ENCODE peak calls at places on chromosomes 6 and 20, in five cellular contexts. One of them, this sample, is unnamed.

GRCh38 chr6:113871975-113872374 is 14.8 kb downstream of the MARCKS start:
- DNase-seq in PC-3: no peak
- DNase-seq in esophagus squamous epithelium: no peak
- DNase-seq in Calu3: no peak
- DNase-seq in H9: no peak
- DNase-seq in this sample: no peak

GRCh38 chr6:168307011-168307694 is 12.4 kb downstream of the DACT2 start:
- DNase-seq in PC-3: no peak
- DNase-seq in esophagus squamous epithelium: no peak
- DNase-seq in Calu3: no peak
- DNase-seq in H9: no peak
- DNase-seq in this sample: no peak

GRCh38 chr6:68238097-68238597 is 396.9 kb upstream of the ADGRB3 start:
- DNase-seq in PC-3: peak; percentile 42
- DNase-seq in esophagus squamous epithelium: no peak
- DNase-seq in Calu3: no peak
- DNase-seq in H9: no peak
- DNase-seq in this sample: no peak

GRCh38 chr20:12570371-12570770 is 438.4 kb upstream of the SPTLC3 start:
- DNase-seq in PC-3: peak; percentile 67
- DNase-seq in esophagus squamous epithelium: no peak
- DNase-seq in Calu3: peak; percentile 12
- DNase-seq in H9: peak; percentile 81
- DNase-seq in this sample: peak; percentile 74

GRCh38 chr20:45347936-45348809 is at the start of gene SDC4:
- DNase-seq in PC-3: peak; percentile 71
- DNase-seq in esophagus squamous epithelium: no peak
- DNase-seq in Calu3: peak; percentile 89
- DNase-seq in H9: peak; percentile 63
- DNase-seq in this sample: peak; percentile 77

GRCh38 chr6:136037246-136037884 is 185.9 kb downstream of the PDE7B start:
- DNase-seq in PC-3: no peak
- DNase-seq in esophagus squamous epithelium: no peak
- DNase-seq in Calu3: no peak
- DNase-seq in H9: no peak
- DNase-seq in this sample: no peak

GRCh38 chr6:167094820-167095637 is 27.9 kb upstream of the CCR6 start:
- DNase-seq in PC-3: no peak
- DNase-seq in esophagus squamous epithelium: no peak
- DNase-seq in Calu3: no peak
- DNase-seq in H9: no peak
- DNase-seq in this sample: no peak

GRCh38 chr6:127900935-127901334 is at the start of gene THEMIS:
- DNase-seq in PC-3: no peak
- DNase-seq in esophagus squamous epithelium: no peak
- DNase-seq in Calu3: no peak
- DNase-seq in H9: no peak
- DNase-seq in this sample: no peak

GRCh38 chr20:33127422-33128097 is 40.4 kb upstream of the BPIFA2 start:
- DNase-seq in PC-3: no peak
- DNase-seq in esophagus squamous epithelium: no peak
- DNase-seq in Calu3: no peak
- DNase-seq in H9: no peak
- DNase-seq in this sample: peak; percentile 12

GRCh38 chr20:58691773-58692578 is 624 bp upstream of the NPEPL1 start:
- DNase-seq in PC-3: no peak
- DNase-seq in esophagus squamous epithelium: no peak
- DNase-seq in Calu3: no peak
- DNase-seq in H9: peak; percentile 58
- DNase-seq in this sample: no peak

GRCh38 chr6:722077-722524 is 29.2 kb upstream of the EXOC2 start:
- DNase-seq in PC-3: peak; percentile 90
- DNase-seq in esophagus squamous epithelium: no peak
- DNase-seq in Calu3: peak; percentile 76
- DNase-seq in H9: peak; percentile 63
- DNase-seq in this sample: peak; percentile 88

GRCh38 chr6:148146717-148147116 is 195.9 kb upstream of the SASH1 start:
- DNase-seq in PC-3: peak; percentile 84
- DNase-seq in esophagus squamous epithelium: no peak
- DNase-seq in Calu3: peak; percentile 8
- DNase-seq in H9: no peak
- DNase-seq in this sample: no peak

GRCh38 chr6:166257911-166258318 is 50.3 kb downstream of the PRR18 start:
- DNase-seq in PC-3: peak; percentile 46
- DNase-seq in esophagus squamous epithelium: no peak
- DNase-seq in Calu3: no peak
- DNase-seq in H9: no peak
- DNase-seq in this sample: no peak

GRCh38 chr6:36109092-36109491 is 21.2 kb upstream of the MAPK13 start:
- DNase-seq in PC-3: no peak
- DNase-seq in esophagus squamous epithelium: no peak
- DNase-seq in Calu3: no peak
- DNase-seq in H9: no peak
- DNase-seq in this sample: no peak

GRCh38 chr6:160278786-160279310 is 20.2 kb upstream of the SLC22A2 start:
- DNase-seq in PC-3: no peak
- DNase-seq in esophagus squamous epithelium: no peak
- DNase-seq in Calu3: no peak
- DNase-seq in H9: no peak
- DNase-seq in this sample: no peak

GRCh38 chr6:127403636-127404035 is 55.6 kb downstream of the KIAA0408 start:
- DNase-seq in PC-3: no peak
- DNase-seq in esophagus squamous epithelium: no peak
- DNase-seq in Calu3: no peak
- DNase-seq in H9: no peak
- DNase-seq in this sample: no peak

GRCh38 chr6:170132561-170132991 is 158.3 kb downstream of the DLL1 start:
- DNase-seq in PC-3: no peak
- DNase-seq in esophagus squamous epithelium: no peak
- DNase-seq in Calu3: no peak
- DNase-seq in H9: no peak
- DNase-seq in this sample: no peak

GRCh38 chr6:133983099-133983939 is 30.3 kb downstream of the TBPL1 start:
- DNase-seq in PC-3: peak; percentile 62
- DNase-seq in esophagus squamous epithelium: no peak
- DNase-seq in Calu3: no peak
- DNase-seq in H9: no peak
- DNase-seq in this sample: peak; percentile 30

GRCh38 chr6:12137480-12137879 is 125.4 kb downstream of the HIVEP1 start:
- DNase-seq in PC-3: peak; percentile 78
- DNase-seq in esophagus squamous epithelium: no peak
- DNase-seq in Calu3: no peak
- DNase-seq in H9: no peak
- DNase-seq in this sample: no peak

GRCh38 chr6:30840922-30841643 is 43.2 kb upstream of the DDR1 start:
- DNase-seq in PC-3: no peak
- DNase-seq in esophagus squamous epithelium: no peak
- DNase-seq in Calu3: no peak
- DNase-seq in H9: no peak
- DNase-seq in this sample: no peak

GRCh38 chr6:139449611-139450000 is 75.2 kb upstream of the CITED2 start:
- DNase-seq in PC-3: peak; percentile 12
- DNase-seq in esophagus squamous epithelium: no peak
- DNase-seq in Calu3: no peak
- DNase-seq in H9: no peak
- DNase-seq in this sample: no peak

DNA sequence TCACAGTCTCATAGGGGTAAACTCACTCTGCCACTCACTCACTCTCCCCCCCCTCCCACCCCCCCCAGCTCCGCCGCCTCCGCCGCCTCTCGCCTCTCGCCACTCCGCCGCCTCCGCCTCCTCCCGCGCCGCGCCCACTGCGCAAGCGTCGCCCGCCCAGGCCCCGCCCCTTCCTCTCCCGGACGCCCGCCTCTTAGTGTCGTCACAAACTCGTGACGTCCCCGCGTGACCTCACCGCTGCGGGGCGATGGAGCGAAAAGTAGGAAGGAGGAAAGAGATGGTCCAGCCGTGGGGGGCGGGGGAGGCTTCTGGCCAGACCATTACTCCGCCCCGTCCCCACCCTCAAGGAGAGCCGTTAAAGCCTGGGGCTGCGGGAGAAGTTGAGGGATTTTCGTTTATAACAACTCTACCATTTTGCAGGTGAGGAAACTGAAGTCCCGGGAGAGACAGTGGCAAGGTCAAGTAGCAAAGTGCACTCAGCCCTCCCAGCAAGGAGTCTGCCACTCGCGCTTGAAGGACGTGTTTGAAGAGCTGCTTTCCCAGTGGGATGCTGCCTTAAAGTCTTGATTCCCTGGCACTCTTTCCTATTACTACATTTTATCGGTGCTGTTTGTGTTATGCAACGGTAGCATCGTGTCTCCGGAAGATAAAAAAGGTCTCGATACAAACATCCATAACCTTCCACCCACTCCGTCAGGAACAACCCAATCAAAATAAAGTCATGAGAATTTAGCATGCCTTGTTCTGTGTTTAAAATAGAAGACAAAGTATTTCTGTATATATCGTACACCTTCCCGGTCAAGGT is at the start of gene ILRUN:
- DNase-seq in PC-3: peak; percentile 95
- DNase-seq in esophagus squamous epithelium: peak; percentile 72
- DNase-seq in Calu3: peak; percentile 100
- DNase-seq in H9: peak; percentile 94
- DNase-seq in this sample: peak; percentile 97
- TF ChIP-seq CTCF in PC-3: no peak
- TF ChIP-seq CTCF in esophagus squamous epithelium: no peak
- TF ChIP-seq CTCF in Calu3: no peak
- TF ChIP-seq CTCF in H9: no peak
- TF ChIP-seq CTCF in this sample: no peak

GRCh38 chr6:17015551-17016381 is 86.1 kb upstream of the STMND1 start:
- DNase-seq in PC-3: no peak
- DNase-seq in esophagus squamous epithelium: no peak
- DNase-seq in Calu3: peak; percentile 3
- DNase-seq in H9: peak; percentile 39
- DNase-seq in this sample: no peak

GRCh38 chr6:17013701-17014100 is 88.1 kb upstream of the STMND1 start:
- DNase-seq in PC-3: peak; percentile 89
- DNase-seq in esophagus squamous epithelium: no peak
- DNase-seq in Calu3: no peak
- DNase-seq in H9: no peak
- DNase-seq in this sample: no peak

GRCh38 chr6:17015144-17015543 is 86.7 kb upstream of the STMND1 start:
- DNase-seq in PC-3: peak; percentile 76
- DNase-seq in esophagus squamous epithelium: no peak
- DNase-seq in Calu3: no peak
- DNase-seq in H9: no peak
- DNase-seq in this sample: no peak

GRCh38 chr6:17011985-17012384 is 89.9 kb upstream of the STMND1 start:
- DNase-seq in PC-3: no peak
- DNase-seq in esophagus squamous epithelium: no peak
- DNase-seq in Calu3: no peak
- DNase-seq in H9: no peak
- DNase-seq in this sample: no peak

DNA sequence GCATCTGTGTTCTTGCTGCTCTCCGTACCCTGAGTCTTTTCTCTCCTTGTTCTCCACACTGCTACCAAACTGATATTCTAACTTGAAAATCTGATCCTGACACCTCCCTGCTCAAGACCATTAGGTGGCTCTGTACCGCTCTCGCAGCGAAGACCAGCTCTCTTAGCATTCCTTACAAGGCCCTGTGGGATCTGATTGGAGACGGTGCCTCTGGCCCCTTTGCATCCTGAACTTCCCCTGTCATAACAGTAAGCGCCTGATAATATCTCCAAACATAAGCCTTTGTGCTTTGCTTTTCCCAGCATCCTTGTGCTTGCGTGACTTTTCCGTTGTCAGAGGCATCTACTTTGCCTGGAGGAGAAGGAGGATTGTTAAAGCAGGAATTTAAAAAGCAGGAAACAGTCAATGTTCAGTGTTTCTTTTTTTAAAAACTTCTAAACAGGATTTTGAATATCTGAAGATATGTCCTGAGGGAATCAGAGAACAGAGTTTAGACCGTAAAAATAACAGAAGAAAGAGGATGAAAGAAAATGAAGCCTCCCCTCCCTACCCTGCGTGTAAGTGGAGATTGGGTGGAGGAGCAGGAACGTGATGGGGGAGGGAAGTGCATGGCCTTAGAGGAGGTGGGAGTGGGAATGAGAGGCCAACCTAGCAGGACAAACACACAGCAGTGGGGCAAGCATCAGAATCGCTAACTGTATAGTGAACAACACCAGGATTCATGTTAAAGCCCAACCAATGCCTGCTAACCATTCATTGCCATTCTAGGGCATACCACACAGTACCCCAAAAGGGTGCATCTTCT is 89.2 kb upstream of the STMND1 start:
- DNase-seq in PC-3: peak; percentile 15
- DNase-seq in esophagus squamous epithelium: no peak
- DNase-seq in Calu3: no peak
- DNase-seq in H9: peak; percentile 72
- DNase-seq in this sample: peak; percentile 54
- TF ChIP-seq CTCF in PC-3: peak; percentile 11
- TF ChIP-seq CTCF in esophagus squamous epithelium: no peak
- TF ChIP-seq CTCF in Calu3: no peak
- TF ChIP-seq CTCF in H9: peak; percentile 45
- TF ChIP-seq CTCF in this sample: peak; percentile 33

DNA sequence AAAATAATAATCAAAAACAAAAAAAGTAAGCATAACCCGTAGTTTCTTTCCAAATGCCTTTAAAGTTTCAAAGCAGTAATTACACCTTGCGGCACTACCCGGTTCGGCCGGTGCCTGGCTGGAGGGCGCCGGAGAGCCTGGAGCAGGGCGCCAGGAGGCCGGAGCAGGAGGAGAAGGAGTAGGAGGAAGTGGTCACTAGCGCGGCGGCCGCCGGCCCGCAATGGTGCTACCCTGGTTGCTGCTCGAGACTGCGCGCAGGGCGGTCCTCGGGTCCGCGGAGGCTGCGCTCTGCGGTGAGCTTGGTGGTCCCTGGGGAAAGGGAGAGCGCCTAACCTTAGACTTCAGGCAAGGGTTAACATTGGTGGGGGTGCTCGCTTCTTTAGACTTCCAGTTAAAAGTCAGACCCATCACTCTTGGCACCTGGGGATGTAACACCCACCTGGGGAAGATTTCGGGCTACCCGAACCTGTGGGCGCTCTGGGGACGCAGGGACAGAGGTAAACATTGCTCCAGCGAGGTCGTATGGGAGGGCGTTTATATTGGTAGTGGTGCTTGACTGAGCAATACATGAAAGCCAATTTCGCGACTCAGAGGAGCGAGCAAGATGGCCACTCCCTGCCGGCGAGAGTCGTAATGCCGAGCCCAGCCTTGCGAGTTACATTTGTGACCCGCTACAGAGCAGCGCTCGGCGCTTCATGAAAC is 5.8 kb upstream of the USP45 start:
- DNase-seq in PC-3: peak; percentile 78
- DNase-seq in esophagus squamous epithelium: peak; percentile 2
- DNase-seq in Calu3: peak; percentile 88
- DNase-seq in H9: peak; percentile 88
- DNase-seq in this sample: peak; percentile 90
- TF ChIP-seq CTCF in PC-3: peak; percentile 74
- TF ChIP-seq CTCF in esophagus squamous epithelium: peak; percentile 87
- TF ChIP-seq CTCF in Calu3: peak; percentile 82
- TF ChIP-seq CTCF in H9: peak; percentile 76
- TF ChIP-seq CTCF in this sample: peak; percentile 71

DNA sequence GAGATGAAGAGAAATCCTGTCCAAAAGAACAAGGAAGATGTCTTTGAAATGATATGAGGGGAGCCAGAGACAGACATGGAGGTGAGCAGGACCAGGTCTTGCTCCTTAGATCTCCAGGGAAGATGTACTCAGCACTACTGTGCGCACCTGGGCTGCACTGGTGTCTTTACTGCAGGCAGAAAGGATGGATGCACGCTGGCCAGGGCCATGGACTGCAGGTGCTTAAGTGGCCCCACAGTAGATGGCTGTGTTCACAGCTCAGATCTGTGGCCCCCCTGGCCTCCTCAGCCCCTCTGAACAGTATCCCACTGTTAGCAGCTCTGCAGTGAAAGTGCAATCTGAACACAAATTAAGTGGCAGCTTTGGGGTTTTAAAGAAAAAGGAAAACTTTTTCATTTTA is 343.0 kb downstream of the NRN1 start:
- DNase-seq in PC-3: no peak
- DNase-seq in esophagus squamous epithelium: no peak
- DNase-seq in Calu3: no peak
- DNase-seq in H9: no peak
- DNase-seq in this sample: no peak
- TF ChIP-seq CTCF in PC-3: no peak
- TF ChIP-seq CTCF in esophagus squamous epithelium: no peak
- TF ChIP-seq CTCF in Calu3: no peak
- TF ChIP-seq CTCF in H9: no peak
- TF ChIP-seq CTCF in this sample: no peak